ENCODE peak calls at places on chromosomes 1 and 21, in four cellular contexts. V is IMR-90, A is aorta, U is heart right ventricle. N is an unnamed sample.
A peak's percentile ranks its signal among the peaks of the same experiment; 100 is the strongest.

GRCh38 chr1:97186381-97186780 is 464.8 kb downstream of the PTBP2 start:
- DNase-seq in A (no peak), V (no peak), U (no peak), N (peak; percentile 19)

GRCh38 chr1:20785907-20786309 is 1.2 kb downstream of the HP1BP3 start:
- DNase-seq in V (no peak), U (no peak), A (no peak), N (no peak)

GRCh38 chr1:18923721-18924610 is 21.6 kb upstream of the ALDH4A1 start:
- DNase-seq in V (peak; percentile 47), U (peak; percentile 63), A (no peak), N (no peak)

GRCh38 chr1:79982218-79982617 is 975.7 kb upstream of the ADGRL4 start:
- DNase-seq in V (peak; percentile 83), U (peak; percentile 84), A (peak; percentile 72), N (peak; percentile 41)

GRCh38 chr1:26469558-26469957 is 2.7 kb upstream of the HMGN2 start:
- DNase-seq in V (no peak), A (no peak), U (no peak), N (no peak)

GRCh38 chr21:44548922-44549321 is 2.4 kb downstream of the KRTAP10-2 start:
- DNase-seq in V (no peak), A (no peak), U (no peak), N (no peak)

GRCh38 chr1:228077565-228078330 is 4.8 kb upstream of the ARF1 start:
- DNase-seq in V (no peak), U (no peak), A (peak; percentile 35), N (no peak)

GRCh38 chr1:116841569-116842364 is 67.9 kb upstream of the PTGFRN start:
- DNase-seq in U (no peak), A (no peak), V (no peak), N (no peak)

GRCh38 chr1:46130144-46130543 is 2.3 kb downstream of the PIK3R3 start:
- DNase-seq in V (no peak), A (no peak), U (no peak), N (no peak)

GRCh38 chr1:172630060-172630818 is 28.7 kb upstream of the FASLG start:
- DNase-seq in A (no peak), U (no peak), V (peak; percentile 61), N (peak; percentile 44)

GRCh38 chr1:77950873-77951272 is 28.0 kb downstream of the FUBP1 start:
- DNase-seq in A (no peak), U (no peak), V (no peak), N (no peak)

DNA sequence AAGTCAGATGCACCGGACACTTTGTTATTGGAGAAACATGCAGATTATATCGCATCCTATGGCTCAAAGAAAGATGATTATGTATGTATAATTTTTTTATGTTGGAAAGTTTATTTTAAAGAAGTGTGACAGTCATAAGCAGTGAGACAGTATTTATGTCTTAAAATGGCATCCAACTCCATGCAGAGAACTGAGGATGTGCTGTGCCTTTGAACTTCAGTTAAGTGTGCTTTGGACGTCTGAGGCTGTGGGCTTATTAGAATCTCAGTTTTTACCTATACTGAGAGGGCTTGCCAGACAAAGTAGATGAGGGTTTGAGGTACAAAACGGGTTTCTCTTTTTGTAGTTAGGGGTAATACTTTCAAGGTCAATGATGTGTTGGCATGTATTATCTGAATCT is 1.5 kb downstream of the RABGGTB start:
- DNase-seq in U (no peak), V (no peak), A (no peak), N (no peak)
- H3K27ac ChIP-seq in U (no peak overlapping the region), V (peak overlapping the region; percentile 39), A (peak overlapping the region; percentile 43), N (peak overlapping the region; percentile 76)

DNA sequence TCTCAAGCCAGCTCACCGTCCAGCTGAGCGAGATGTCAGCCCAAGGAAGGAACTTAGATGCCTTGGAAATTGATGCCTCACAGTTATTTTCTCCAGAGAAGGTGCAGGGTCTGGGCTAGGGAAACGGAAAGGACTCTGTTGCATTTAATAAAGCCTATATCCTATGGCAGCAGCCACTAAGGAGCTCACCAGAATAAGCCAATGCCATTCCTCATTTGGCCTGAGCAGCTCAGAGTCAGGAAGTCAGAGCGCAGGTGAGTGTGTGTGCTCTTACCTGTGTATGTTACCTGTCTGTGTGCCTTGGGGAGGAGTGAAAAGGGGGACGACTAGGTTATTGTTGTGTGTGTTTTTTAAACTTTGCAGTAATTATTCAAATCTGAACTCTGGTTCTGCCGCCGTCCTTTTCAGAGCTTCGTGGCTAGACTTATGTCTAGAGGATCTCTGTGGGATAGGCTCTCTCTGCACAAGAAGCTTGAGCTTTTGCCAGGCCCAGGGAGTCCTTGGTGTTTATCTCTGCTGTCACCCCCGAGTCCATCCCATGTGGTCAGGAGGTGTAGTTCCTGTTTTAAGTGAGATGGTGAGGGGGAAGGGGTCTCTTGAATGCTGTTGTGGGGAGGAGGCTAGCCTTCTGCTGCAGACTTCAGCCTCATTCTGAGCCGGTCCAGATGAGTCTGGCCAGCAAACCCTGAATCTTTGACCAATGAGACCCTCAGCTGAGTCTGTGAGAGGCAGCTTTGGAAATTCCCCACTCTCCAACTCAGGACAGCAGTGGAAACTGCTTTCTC is 2.4 kb downstream of the TMCC2 start:
- DNase-seq in A (no peak), U (no peak), V (no peak), N (no peak)
- H3K27ac ChIP-seq in A (no peak overlapping the region), U (no peak overlapping the region), V (no peak overlapping the region), N (no peak overlapping the region)

GRCh38 chr1:236663934-236664333 is 22.4 kb upstream of the ACTN2 start:
- DNase-seq in V (peak; percentile 19), A (no peak), U (no peak), N (no peak)

GRCh38 chr1:236657398-236657797 is 28.9 kb upstream of the ACTN2 start:
- DNase-seq in V (no peak), A (no peak), U (no peak), N (no peak)

GRCh38 chr1:236654511-236654910 is 31.8 kb upstream of the ACTN2 start:
- DNase-seq in U (no peak), A (no peak), V (no peak), N (no peak)

GRCh38 chr1:236654957-236655356 is 31.3 kb upstream of the ACTN2 start:
- DNase-seq in V (no peak), U (no peak), A (no peak), N (no peak)

GRCh38 chr1:236659792-236660587 is 26.3 kb upstream of the ACTN2 start:
- DNase-seq in U (peak; percentile 38), V (no peak), A (no peak), N (peak; percentile 82)
- H3K27ac ChIP-seq in U (no peak overlapping the region), V (no peak overlapping the region), A (no peak overlapping the region), N (peak overlapping the region; percentile 82)

DNA sequence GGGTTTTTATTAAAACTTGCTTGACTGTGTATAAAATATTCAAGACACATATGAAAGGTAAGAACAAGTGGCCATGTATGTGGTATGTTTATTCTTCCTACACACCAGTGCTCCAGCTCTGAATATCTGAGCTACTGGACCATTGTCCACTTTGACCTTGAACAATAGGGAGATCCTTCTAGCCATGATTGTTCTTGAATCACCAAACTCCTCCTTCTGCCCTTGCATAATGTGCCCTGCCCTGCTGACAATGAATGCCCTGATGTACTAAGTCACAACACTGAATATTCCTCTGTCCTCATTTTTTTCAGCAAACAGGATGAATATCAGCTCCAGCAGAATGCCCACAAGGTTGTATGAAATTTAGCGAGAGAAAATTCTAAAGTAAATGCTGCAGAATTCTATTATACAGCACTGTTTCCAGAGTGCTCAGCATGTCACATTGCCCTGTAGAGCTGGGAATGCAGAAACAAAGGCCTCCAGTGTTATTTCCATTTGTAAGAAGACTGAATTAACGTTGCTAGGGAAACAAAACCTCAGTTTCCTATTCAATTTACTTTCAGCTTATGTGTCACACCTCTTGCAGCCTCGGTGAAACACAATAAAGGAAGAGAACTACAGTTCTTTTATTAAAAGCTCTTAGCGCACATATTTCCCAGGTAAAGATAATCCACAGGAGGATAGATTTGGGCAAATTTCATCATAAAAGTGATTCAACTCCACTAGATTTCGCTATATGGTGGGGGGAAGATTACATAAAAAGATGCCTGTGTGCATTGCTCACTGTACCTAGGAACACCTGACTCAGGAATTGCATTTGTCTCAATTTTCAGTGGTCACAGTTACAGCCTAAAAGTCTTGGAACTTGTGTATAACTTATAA is 187.4 kb upstream of the ATP1B1 start:
- DNase-seq in U (no peak), V (no peak), A (no peak), N (no peak)
- H3K27ac ChIP-seq in U (no peak overlapping the region), V (no peak overlapping the region), A (no peak overlapping the region), N (no peak overlapping the region)